ENCODE peak calls at places on chromosomes 4 and X, in six cellular contexts. A, P, U, Z, V and W are unnamed samples.
A peak's percentile ranks its signal among the peaks of the same experiment; 100 is the strongest.

GRCh38 chr4:181420950-181421349 is 822.3 kb upstream of the TENM3 start:
- DNase-seq in A (no peak), P (no peak), Z (no peak), V (no peak), U (no peak), W (no peak)

GRCh38 chr4:168153596-168154440 is 61.5 kb downstream of the ANXA10 start:
- DNase-seq in Z (peak; percentile 15), U (peak; percentile 83), V (peak; percentile 7), A (peak; percentile 62), P (peak; percentile 8), W (peak; percentile 60)

GRCh38 chr4:69489856-69490255 is 5.8 kb downstream of the UGT2B4 start:
- DNase-seq in V (no peak), A (no peak), Z (no peak), U (no peak), P (no peak), W (no peak)

GRCh38 chr4:7933631-7934510 is 5.8 kb downstream of the AFAP1 start:
- DNase-seq in P (no peak), V (no peak), U (peak; percentile 37), A (no peak), Z (no peak), W (no peak)

GRCh38 chrX:150582338-150582948 is 14.0 kb downstream of the MTM1 start:
- DNase-seq in A (no peak), U (no peak), V (no peak), Z (no peak), P (no peak), W (no peak)

GRCh38 chr4:162163892-162164759 is at the start of gene FSTL5:
- DNase-seq in A (peak; percentile 40), Z (peak; percentile 43), P (no peak), U (peak; percentile 2), V (peak; percentile 69), W (peak; percentile 4)

GRCh38 chr4:94653984-94654609 is 103.7 kb upstream of the BMPR1B start:
- DNase-seq in A (no peak), V (no peak), U (no peak), Z (no peak), P (no peak), W (no peak)

GRCh38 chrX:71536285-71536684 is 3.4 kb downstream of the OGT start:
- DNase-seq in V (peak; percentile 0), Z (no peak), U (no peak), P (no peak), A (no peak), W (no peak)

GRCh38 chr4:165294907-165295306 is 32.6 kb upstream of the MSMO1 start:
- DNase-seq in V (no peak), A (no peak), U (no peak), Z (no peak), P (no peak), W (no peak)

GRCh38 chr4:120725639-120726585 is 196.6 kb downstream of the PRDM5 start:
- DNase-seq in Z (no peak), P (no peak), V (no peak), A (no peak), U (no peak), W (no peak)

GRCh38 chr4:46931981-46932380 is 22.9 kb upstream of the COX7B2 start:
- DNase-seq in V (no peak), U (peak; percentile 70), P (no peak), A (peak; percentile 42), Z (peak; percentile 51), W (no peak)

GRCh38 chr4:5086535-5086934 is 35.3 kb downstream of the STK32B start:
- DNase-seq in Z (no peak), V (no peak), U (no peak), A (no peak), P (no peak), W (no peak)

GRCh38 chrX:40173662-40174593 is 76.2 kb upstream of the BCOR start:
- DNase-seq in V (no peak), U (no peak), P (no peak), A (no peak), Z (no peak), W (no peak)

GRCh38 chrX:139020793-139021192 is 309.3 kb upstream of the FGF13 start:
- DNase-seq in A (no peak), V (no peak), U (no peak), Z (no peak), P (no peak), W (no peak)

GRCh38 chrX:9738146-9738545 is 27.5 kb downstream of the GPR143 start:
- DNase-seq in V (no peak), A (no peak), Z (no peak), P (no peak), U (no peak), W (no peak)

GRCh38 chrX:10156199-10157031 is at the start of gene CLCN4:
- DNase-seq in P (peak; percentile 36), A (peak; percentile 42), U (no peak), V (peak; percentile 69), Z (peak; percentile 64), W (no peak)

GRCh38 chr4:85905761-85906160 is 430.8 kb downstream of the ARHGAP24 start:
- DNase-seq in A (no peak), P (no peak), V (no peak), U (no peak), Z (no peak), W (peak; percentile 31)

GRCh38 chr4:148065069-148065468 is 333.2 kb downstream of the ARHGAP10 start:
- DNase-seq in U (peak; percentile 90), A (no peak), Z (peak; percentile 79), V (no peak), P (no peak), W (no peak)

GRCh38 chr4:104826171-104826570 is 320.5 kb upstream of the TET2 start:
- DNase-seq in V (no peak), P (no peak), A (no peak), Z (no peak), U (no peak), W (no peak)

GRCh38 chrX:10939384-10939783 is 171.7 kb upstream of the HCCS start:
- DNase-seq in Z (no peak), V (no peak), U (peak; percentile 16), A (peak; percentile 21), P (peak; percentile 6), W (no peak)

GRCh38 chr4:80142396-80143304 is 54.7 kb upstream of the PRDM8 start:
- DNase-seq in Z (no peak), V (no peak), A (no peak), P (no peak), U (no peak), W (no peak)

GRCh38 chr4:84497220-84497834 is 1.8 kb downstream of the NKX6-1 start:
- DNase-seq in V (no peak), U (peak; percentile 2), A (no peak), Z (no peak), P (no peak), W (no peak)

GRCh38 chr4:2064276-2064991 is 5.3 kb downstream of the NAT8L start:
- DNase-seq in A (no peak), Z (no peak), V (no peak), P (no peak), U (no peak), W (no peak)

GRCh38 chrX:150766351-150767044 is 73.3 kb downstream of the MTMR1 start:
- DNase-seq in U (no peak), A (no peak), V (no peak), Z (no peak), P (no peak), W (no peak)

GRCh38 chr4:144374065-144374464 is 233.5 kb upstream of the GYPA start:
- DNase-seq in Z (no peak), V (no peak), U (no peak), A (no peak), P (no peak), W (peak; percentile 16)

GRCh38 chrX:5314148-5314547 is 914.5 kb downstream of the NLGN4X start:
- DNase-seq in U (no peak), A (no peak), P (no peak), Z (no peak), V (no peak), W (no peak)

GRCh38 chrX:48493890-48494364 is 14.9 kb upstream of the PORCN start:
- DNase-seq in A (peak; percentile 36), Z (no peak), P (no peak), U (peak; percentile 38), V (peak; percentile 44), W (no peak)

GRCh38 chr4:105526656-105527055 is 25.8 kb upstream of the ARHGEF38 start:
- DNase-seq in V (no peak), P (no peak), Z (no peak), A (no peak), U (no peak), W (no peak)

GRCh38 chrX:23246001-23246400 is 88.6 kb upstream of the PTCHD1 start:
- DNase-seq in Z (no peak), P (no peak), V (no peak), U (no peak), A (no peak), W (no peak)

GRCh38 chr4:170087163-170087700 is 2.5 kb downstream of the AADAT start:
- DNase-seq in P (no peak), U (no peak), Z (no peak), V (no peak), A (no peak), W (no peak)

GRCh38 chr4:83556006-83556712 is 20.3 kb downstream of the GPAT3 start:
- DNase-seq in A (no peak), V (no peak), U (no peak), P (no peak), Z (no peak), W (no peak)

GRCh38 chr4:164937576-164938270 is 39.7 kb downstream of the TRIM61 start:
- DNase-seq in U (peak; percentile 18), Z (peak; percentile 48), V (peak; percentile 16), P (no peak), A (peak; percentile 4), W (no peak)